ENCODE peak calls at places on chromosomes 1 and 21, in five cellular contexts. O, V, R, P and U are unnamed samples.
A peak's percentile ranks its signal among the peaks of the same experiment; 100 is the strongest.

GRCh38 chr21:14541840-14542495 is 4.1 kb downstream of the SAMSN1 start:
- DNase-seq in O (no peak), R (no peak), P (no peak), V (no peak), U (no peak)

GRCh38 chr1:21451212-21451611 is 11.3 kb downstream of the NBPF3 start:
- DNase-seq in P (peak; percentile 89), V (no peak), R (no peak), O (peak; percentile 68), U (no peak)

GRCh38 chr1:61638296-61638695 is 86.6 kb downstream of the TM2D1 start:
- DNase-seq in P (no peak), R (no peak), O (peak; percentile 33), V (no peak), U (no peak)

GRCh38 chr1:168709896-168710305 is 19.1 kb downstream of the DPT start:
- DNase-seq in R (peak; percentile 99), P (peak; percentile 91), V (no peak), O (peak; percentile 16), U (no peak)

GRCh38 chr1:156804572-156805243 is 11.9 kb downstream of the SH2D2A start:
- DNase-seq in R (no peak), O (no peak), P (peak; percentile 84), V (peak; percentile 62), U (no peak)

GRCh38 chr1:15764890-15765289 is 6.3 kb downstream of the FBLIM1 start:
- DNase-seq in R (no peak), V (no peak), P (no peak), O (no peak), U (no peak)

GRCh38 chr1:95139039-95139438 is 21.9 kb downstream of the TLCD4 start:
- DNase-seq in P (no peak), O (no peak), V (no peak), R (peak; percentile 56), U (no peak)

GRCh38 chr1:111486431-111486830 is 12.6 kb downstream of the C1orf162 start:
- DNase-seq in P (no peak), R (no peak), V (no peak), O (no peak), U (no peak)

GRCh38 chr1:171799166-171799565 is 17.7 kb downstream of the METTL13 start:
- DNase-seq in R (no peak), V (no peak), P (no peak), O (no peak), U (no peak)

GRCh38 chr1:42660907-42661500 is 2.8 kb downstream of the PPIH start:
- DNase-seq in O (no peak), P (no peak), R (no peak), V (no peak), U (no peak)

GRCh38 chr21:37548521-37548981 is 182.0 kb downstream of the DYRK1A start:
- DNase-seq in V (no peak), P (no peak), R (no peak), O (no peak), U (no peak)

GRCh38 chr1:25912076-25912831 is 6.0 kb upstream of the STMN1 start:
- DNase-seq in R (peak; percentile 91), V (no peak), P (peak; percentile 91), O (peak; percentile 52), U (no peak)

GRCh38 chr1:175188936-175189335 is 3.6 kb downstream of the KIAA0040 start:
- DNase-seq in O (no peak), P (no peak), R (no peak), V (no peak), U (no peak)

GRCh38 chr1:205434738-205435137 is 12.9 kb upstream of the LEMD1 start:
- DNase-seq in V (no peak), O (no peak), P (no peak), R (no peak), U (no peak)

GRCh38 chr1:47624531-47624930 is 186.7 kb downstream of the FOXD2 start:
- DNase-seq in R (peak; percentile 29), P (no peak), O (no peak), V (peak; percentile 28), U (no peak)

GRCh38 chr1:54575161-54575560 is 27.1 kb downstream of the ACOT11 start:
- DNase-seq in P (no peak), V (no peak), O (no peak), R (no peak), U (no peak)

GRCh38 chr1:39167632-39168209 is 36.8 kb upstream of the MACF1 start:
- DNase-seq in R (peak; percentile 60), P (peak; percentile 67), O (no peak), V (no peak), U (peak; percentile 61)

GRCh38 chr1:235601087-235601486 is 48.5 kb downstream of the GNG4 start:
- DNase-seq in O (no peak), V (no peak), P (no peak), R (peak; percentile 14), U (no peak)

GRCh38 chr21:46426313-46427046 is 32.2 kb upstream of the DIP2A start:
- DNase-seq in V (no peak), P (no peak), R (no peak), O (no peak), U (no peak)

GRCh38 chr1:91811363-91812025 is 74.5 kb downstream of the TGFBR3 start:
- DNase-seq in P (no peak), O (no peak), V (no peak), R (no peak), U (no peak)

GRCh38 chr1:61086245-61086644 is 3.9 kb downstream of the NFIA start:
- DNase-seq in P (no peak), V (no peak), O (no peak), R (no peak), U (no peak)

GRCh38 chr1:11156441-11156840 is 32.7 kb upstream of the ANGPTL7 start:
- DNase-seq in R (peak; percentile 68), P (no peak), O (no peak), V (no peak), U (no peak)

GRCh38 chr1:9700340-9700739 is 48.8 kb downstream of the PIK3CD start:
- DNase-seq in V (no peak), R (peak; percentile 95), O (no peak), P (peak; percentile 93), U (peak; percentile 52)

GRCh38 chr1:29924017-29924431 is 687.7 kb downstream of the PTPRU start:
- DNase-seq in V (no peak), P (no peak), O (no peak), R (no peak), U (no peak)

GRCh38 chr1:192906334-192906733 is 97.5 kb downstream of the RGS2 start:
- DNase-seq in R (no peak), P (no peak), V (no peak), O (no peak), U (no peak)

GRCh38 chr1:56171670-56172069 is 407.7 kb downstream of the PLPP3 start:
- DNase-seq in V (no peak), O (no peak), P (no peak), R (no peak), U (no peak)

GRCh38 chr1:27418786-27419185 is 26.4 kb downstream of the GPR3 start:
- DNase-seq in P (no peak), R (no peak), O (no peak), V (no peak), U (no peak)

GRCh38 chr1:217091601-217092000 is 368.4 kb upstream of the ESRRG start:
- DNase-seq in O (no peak), P (no peak), R (no peak), V (no peak), U (no peak)

GRCh38 chr1:217087981-217088380 is 364.8 kb upstream of the ESRRG start:
- DNase-seq in V (no peak), P (no peak), O (no peak), R (no peak), U (no peak)

GRCh38 chr1:217089239-217090014 is 366.2 kb upstream of the ESRRG start:
- DNase-seq in R (peak; percentile 26), P (peak; percentile 61), O (no peak), V (no peak), U (no peak)

GRCh38 chr1:217088521-217089221 is 365.4 kb upstream of the ESRRG start:
- DNase-seq in P (peak; percentile 30), O (no peak), V (no peak), R (no peak), U (no peak)

GRCh38 chr1:217090073-217090911 is 367.1 kb upstream of the ESRRG start:
- DNase-seq in O (no peak), P (no peak), V (no peak), R (no peak), U (no peak)
- H3K4me3 ChIP-seq in O (no peak overlapping the region), P (peak overlapping the region; percentile 12), V (peak overlapping the region; percentile 40), R (no peak overlapping the region), U (peak overlapping the region; percentile 56)

DNA sequence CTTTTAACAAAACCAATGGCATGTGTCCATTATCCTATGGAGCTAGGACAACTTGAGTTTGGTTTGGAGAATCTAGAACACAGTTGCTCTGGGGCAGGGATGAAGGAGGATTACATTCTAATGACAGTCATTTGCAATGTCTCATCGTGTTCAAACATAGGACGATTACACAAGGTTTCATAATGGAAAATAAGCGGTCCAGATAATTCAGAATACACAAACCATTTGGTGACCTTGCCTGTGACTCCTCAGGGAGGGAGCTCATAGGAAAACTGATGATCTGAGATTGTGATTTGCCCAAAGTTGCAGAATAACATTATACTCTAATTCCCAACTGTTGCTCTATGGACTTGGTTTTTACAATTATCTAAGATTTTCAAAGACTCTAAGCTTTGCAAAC is 27.6 kb upstream of the RGL1 start:
- DNase-seq in P (no peak), V (no peak), O (no peak), R (no peak), U (no peak)
- H3K4me3 ChIP-seq in P (no peak overlapping the region), V (no peak overlapping the region), O (no peak overlapping the region), R (no peak overlapping the region), U (no peak overlapping the region)

GRCh38 chr1:246698466-246699094 is 25.6 kb upstream of the SCCPDH start:
- DNase-seq in V (no peak), O (no peak), P (no peak), R (no peak), U (no peak)
- H3K4me3 ChIP-seq in V (peak overlapping the region; percentile 28), O (peak overlapping the region; percentile 36), P (no peak overlapping the region), R (peak overlapping the region; percentile 17), U (peak overlapping the region; percentile 34)

GRCh38 chr1:183073320-183073719 is 50.1 kb downstream of the LAMC1 start:
- DNase-seq in V (no peak), P (no peak), O (no peak), R (no peak), U (no peak)

GRCh38 chr1:183070234-183070922 is 47.2 kb downstream of the LAMC1 start:
- DNase-seq in R (no peak), O (no peak), V (no peak), P (no peak), U (no peak)

GRCh38 chr1:183074215-183074614 is 51.0 kb downstream of the LAMC1 start:
- DNase-seq in R (no peak), O (no peak), V (no peak), P (no peak), U (no peak)

GRCh38 chr1:183069562-183070216 is 46.5 kb downstream of the LAMC1 start:
- DNase-seq in R (peak; percentile 67), O (no peak), P (peak; percentile 68), V (no peak), U (peak; percentile 92)

DNA sequence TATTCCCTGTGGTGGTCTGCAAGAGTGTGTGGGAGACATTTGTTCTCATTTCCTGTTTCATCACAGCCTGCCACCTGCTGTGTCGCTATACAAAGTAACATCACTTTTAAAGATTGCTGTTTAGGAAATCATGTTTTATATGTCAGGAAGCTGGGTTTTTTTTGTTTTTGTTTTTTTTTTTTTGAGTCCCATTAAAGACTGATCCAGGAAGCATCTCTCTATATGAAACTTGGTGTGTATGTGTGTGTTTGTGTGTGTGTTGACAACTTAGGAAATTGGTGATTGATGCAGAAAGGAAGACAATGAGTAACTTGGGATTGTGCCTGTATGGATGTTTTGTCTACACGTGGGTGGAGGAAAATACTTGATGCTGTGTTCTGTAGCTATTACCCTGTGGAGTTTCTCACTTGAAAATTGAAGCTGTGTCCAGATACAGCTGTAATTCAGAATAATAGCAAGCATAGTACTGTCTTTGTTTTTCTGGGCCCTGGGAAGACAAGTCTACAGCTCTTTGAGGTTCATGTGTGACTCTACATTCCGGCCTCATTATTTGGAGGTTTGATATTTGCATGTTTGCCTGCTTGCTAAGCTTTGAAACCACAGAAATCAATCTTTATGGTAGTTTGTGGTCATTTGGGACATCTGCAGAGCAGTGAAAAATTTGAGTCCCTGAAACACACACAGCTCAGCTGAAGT is 47.9 kb downstream of the LAMC1 start:
- DNase-seq in R (no peak), O (peak; percentile 73), P (peak; percentile 98), V (no peak), U (no peak)
- H3K4me3 ChIP-seq in R (no peak overlapping the region), O (no peak overlapping the region), P (no peak overlapping the region), V (no peak overlapping the region), U (no peak overlapping the region)